ENCODE peak calls at places on chromosomes 4 and X, in five cellular contexts. N is OCI-M1, S is lower leg skin, P is chondrocyte, W is mesendoderm. H is an unnamed sample.

GRCh38 chrX:149950681-149951080 is 12.4 kb upstream of the EOLA2 start:
- DNase-seq in W (peak), P (no peak), N (peak), S (no peak), H (peak)

GRCh38 chrX:109299091-109299490 is 182.8 kb downstream of the GUCY2F start:
- DNase-seq in W (no peak), N (no peak), S (no peak), P (no peak), H (no peak)

GRCh38 chr4:1236103-1236641 is 12.8 kb downstream of the CTBP1 start:
- DNase-seq in W (no peak), S (no peak), N (no peak), P (no peak), H (peak)

GRCh38 chr4:6507345-6507744 is 34.9 kb upstream of the PPP2R2C start:
- DNase-seq in W (no peak), S (peak), N (no peak), P (peak), H (no peak)

GRCh38 chrX:129632443-129632842 is 22.3 kb downstream of the APLN start:
- DNase-seq in S (no peak), P (no peak), N (no peak), W (no peak), H (no peak)

GRCh38 chr4:41222259-41222658 is 7.9 kb upstream of the APBB2 start:
- DNase-seq in N (no peak), P (no peak), W (no peak), S (no peak), H (no peak)

GRCh38 chr4:869776-870175 is 43.8 kb upstream of the CPLX1 start:
- DNase-seq in S (no peak), P (no peak), W (no peak), N (no peak), H (no peak)

GRCh38 chr4:149891381-149891780 is 75.7 kb upstream of the IQCM start:
- DNase-seq in S (no peak), N (no peak), P (no peak), W (peak), H (no peak)

GRCh38 chrX:10159069-10159468 is 2.3 kb downstream of the CLCN4 start:
- DNase-seq in S (no peak), N (peak), W (peak), P (no peak), H (peak)

GRCh38 chr4:110917835-110918234 is 295.0 kb upstream of the PITX2 start:
- DNase-seq in P (no peak), S (no peak), N (no peak), W (no peak), H (no peak)

GRCh38 chr4:98467627-98468072 is 190.8 kb downstream of the TSPAN5 start:
- DNase-seq in N (peak), W (peak), P (no peak), S (peak), H (peak)

GRCh38 chrX:66042307-66043077 is 2.6 kb upstream of the VSIG4 start:
- DNase-seq in S (no peak), P (no peak), W (no peak), N (no peak), H (no peak)

GRCh38 chr4:10091531-10092181 is 24.9 kb downstream of the WDR1 start:
- DNase-seq in P (peak), N (no peak), W (no peak), S (no peak), H (no peak)

GRCh38 chr4:169283114-169283509 is 12.4 kb upstream of the SH3RF1 start:
- DNase-seq in P (no peak), N (no peak), W (no peak), S (no peak), H (no peak)

GRCh38 chrX:153580700-153581386 is 18.1 kb downstream of the CCNQ start:
- DNase-seq in P (no peak), W (peak), N (peak), S (no peak), H (no peak)

GRCh38 chr4:75630174-75630931 is at the start of gene CDKL2:
- DNase-seq in P (no peak), W (peak), S (peak), N (no peak), H (peak)

GRCh38 chrX:55279832-55280231 is 15.1 kb upstream of the PAGE3 start:
- DNase-seq in P (no peak), W (no peak), S (no peak), N (no peak), H (no peak)

GRCh38 chr4:154361450-154361849 is 130.1 kb downstream of the DCHS2 start:
- DNase-seq in W (no peak), S (no peak), N (peak), P (no peak), H (no peak)

GRCh38 chr4:139315221-139315675 is 13.0 kb upstream of the NDUFC1 start:
- DNase-seq in S (no peak), P (no peak), W (peak), N (peak), H (no peak)

GRCh38 chrX:115428011-115428410 is 133.0 kb upstream of the PLS3 start:
- DNase-seq in P (no peak), W (no peak), N (no peak), S (no peak), H (no peak)

GRCh38 chr4:130563185-130563890 is 1467.4 kb downstream of the C4orf33 start:
- DNase-seq in S (no peak), N (peak), W (peak), P (no peak), H (no peak)

GRCh38 chr4:81215219-81215892 is at the start of gene PRKG2:
- DNase-seq in S (peak), P (no peak), N (no peak), W (peak), H (no peak)

GRCh38 chrX:53930513-53931380 is 113.5 kb downstream of the PHF8 start:
- DNase-seq in S (no peak), W (peak), P (no peak), N (peak), H (no peak)

GRCh38 chr4:10082459-10083272 is 33.9 kb downstream of the WDR1 start:
- DNase-seq in N (no peak), S (peak), P (peak), W (no peak), H (no peak)

GRCh38 chr4:114458728-114459127 is 139.9 kb upstream of the UGT8 start:
- DNase-seq in N (no peak), S (no peak), W (no peak), P (no peak), H (no peak)

H was measured in cerebellum.